ENCODE peak calls at places on chromosome 20, in seven cellular contexts. H is HCEC 1CT, Y is GM10248, F is glutamatergic neuron, W is epithelial cell of esophagus, J is mucosa of descending colon, K is cardiac fibroblast. V is an unnamed sample.
A peak's percentile ranks its signal among the peaks of the same experiment; 100 is the strongest.

GRCh38 chr20:3377644-3378043 is 29.8 kb downstream of the DNAAF9 start:
- DNase-seq in J (no peak), Y (no peak), H (no peak), F (no peak), W (no peak), K (no peak), V (no peak)

GRCh38 chr20:571754-572331 is 28.3 kb upstream of the CSNK2A1 start:
- DNase-seq in J (peak; percentile 78), F (peak; percentile 61), Y (no peak), H (no peak), K (peak; percentile 62), W (no peak), V (peak; percentile 75)

GRCh38 chr20:21398505-21399057 is 1.3 kb upstream of the NKX2-4 start:
- DNase-seq in K (no peak), F (no peak), H (no peak), W (no peak), Y (no peak), J (no peak), V (no peak)

GRCh38 chr20:63222541-63222940 is 6.6 kb upstream of the YTHDF1 start:
- DNase-seq in K (no peak), W (no peak), J (peak; percentile 35), F (no peak), H (no peak), Y (no peak), V (no peak)

GRCh38 chr20:63188641-63189321 is 27.1 kb downstream of the YTHDF1 start:
- DNase-seq in F (no peak), Y (no peak), H (no peak), J (peak; percentile 21), K (no peak), W (no peak), V (no peak)

GRCh38 chr20:62368629-62369507 is 1.8 kb upstream of the LAMA5 start:
- DNase-seq in K (peak; percentile 66), F (peak; percentile 83), W (peak; percentile 56), H (peak; percentile 63), J (no peak), Y (no peak), V (peak; percentile 53)

GRCh38 chr20:19976595-19977372 is 40.4 kb upstream of the NAA20 start:
- DNase-seq in H (peak; percentile 80), W (peak; percentile 78), K (peak; percentile 81), J (no peak), F (no peak), Y (no peak), V (no peak)

GRCh38 chr20:46188866-46189265 is 70.8 kb downstream of the CD40 start:
- DNase-seq in F (no peak), K (no peak), J (no peak), Y (no peak), H (no peak), W (no peak), V (no peak)

GRCh38 chr20:21705466-21706344 is at the start of gene PAX1:
- DNase-seq in F (peak; percentile 71), W (no peak), Y (no peak), J (no peak), H (no peak), K (no peak), V (no peak)

GRCh38 chr20:25050501-25051350 is 7.2 kb downstream of the ACSS1 start:
- DNase-seq in Y (no peak), W (no peak), H (no peak), F (no peak), J (no peak), K (no peak), V (peak; percentile 19)

GRCh38 chr20:63060057-63060991 is 53.6 kb upstream of the BHLHE23 start:
- DNase-seq in K (peak; percentile 20), W (no peak), F (peak; percentile 67), Y (no peak), J (peak; percentile 38), H (peak; percentile 47), V (no peak)

GRCh38 chr20:44620030-44620429 is 31.5 kb downstream of the ADA start:
- DNase-seq in F (no peak), J (peak; percentile 22), H (no peak), W (no peak), K (no peak), Y (no peak), V (no peak)

GRCh38 chr20:19688031-19688806 is 69.8 kb upstream of the RIN2 start:
- DNase-seq in H (peak; percentile 96), W (peak; percentile 92), F (peak; percentile 78), K (peak; percentile 92), J (peak; percentile 69), Y (no peak), V (peak; percentile 86)

GRCh38 chr20:31560900-31561598 is 44.0 kb upstream of the ID1 start:
- DNase-seq in H (peak; percentile 96), F (no peak), K (peak; percentile 92), J (peak; percentile 49), Y (no peak), W (peak; percentile 95), V (no peak)

GRCh38 chr20:17543531-17543961 is 12.4 kb upstream of the BFSP1 start:
- DNase-seq in F (no peak), K (peak; percentile 64), Y (no peak), J (no peak), W (no peak), H (peak; percentile 68), V (no peak)

GRCh38 chr20:34942301-34942700 is 13.3 kb downstream of the GSS start:
- DNase-seq in K (no peak), W (no peak), Y (no peak), H (no peak), F (no peak), J (no peak), V (no peak)

GRCh38 chr20:31948008-31948407 is 3.8 kb downstream of the PDRG1 start:
- DNase-seq in H (no peak), Y (no peak), J (no peak), F (no peak), W (no peak), K (no peak), V (no peak)

GRCh38 chr20:3739054-3739925 is 6.8 kb downstream of the HSPA12B start:
- DNase-seq in W (no peak), Y (no peak), J (no peak), K (peak; percentile 18), F (no peak), H (no peak), V (no peak)

GRCh38 chr20:49885558-49886332 is 29.6 kb downstream of the SPATA2 start:
- DNase-seq in F (no peak), Y (no peak), H (no peak), K (no peak), W (no peak), J (no peak), V (no peak)

GRCh38 chr20:9223296-9223695 is 154.4 kb downstream of the PLCB4 start:
- DNase-seq in J (no peak), W (no peak), H (no peak), F (no peak), Y (no peak), K (no peak), V (no peak)

GRCh38 chr20:1817577-1818211 is 77.5 kb upstream of the SIRPA start:
- DNase-seq in W (no peak), Y (no peak), H (no peak), J (no peak), K (no peak), F (no peak), V (no peak)

V was measured in left colon.